ENCODE peak calls at places on chromosomes 12 and 14, in nine cellular contexts. One of them, this sample, is unnamed.

GRCh38 chr14:38931969-38932652 is 170.9 kb downstream of the SEC23A start:
- DNase-seq in colonic mucosa: no peak
- DNase-seq in activated CD4-positive, CD25-positive, alpha-beta regulatory T cell: no peak
- DNase-seq in CD4-positive, CD25-positive, alpha-beta regulatory T cell: no peak
- DNase-seq in cardiac fibroblast: no peak
- DNase-seq in progenitor cell of endocrine pancreas: no peak
- DNase-seq in EL: no peak
- DNase-seq in vagina: no peak
- DNase-seq in fibroblast of the aortic adventitia: no peak
- DNase-seq in this sample: no peak

GRCh38 chr12:68641138-68641537 is 30.4 kb downstream of the RAP1B start:
- DNase-seq in progenitor cell of endocrine pancreas: no peak
- DNase-seq in EL: no peak
- DNase-seq in activated CD4-positive, CD25-positive, alpha-beta regulatory T cell: no peak
- DNase-seq in fibroblast of the aortic adventitia: no peak
- DNase-seq in vagina: no peak
- DNase-seq in CD4-positive, CD25-positive, alpha-beta regulatory T cell: peak; percentile 75
- DNase-seq in cardiac fibroblast: no peak
- DNase-seq in colonic mucosa: no peak
- DNase-seq in this sample: no peak

GRCh38 chr14:55711171-55711811 is 131.3 kb downstream of the KTN1 start:
- DNase-seq in EL: peak; percentile 91
- DNase-seq in colonic mucosa: no peak
- DNase-seq in cardiac fibroblast: peak; percentile 78
- DNase-seq in activated CD4-positive, CD25-positive, alpha-beta regulatory T cell: no peak
- DNase-seq in CD4-positive, CD25-positive, alpha-beta regulatory T cell: no peak
- DNase-seq in fibroblast of the aortic adventitia: peak; percentile 71
- DNase-seq in vagina: no peak
- DNase-seq in progenitor cell of endocrine pancreas: no peak
- DNase-seq in this sample: no peak

GRCh38 chr14:29222671-29223268 is 456.2 kb downstream of the FOXG1 start:
- DNase-seq in cardiac fibroblast: peak; percentile 77
- DNase-seq in fibroblast of the aortic adventitia: peak; percentile 80
- DNase-seq in vagina: no peak
- DNase-seq in EL: peak; percentile 64
- DNase-seq in colonic mucosa: no peak
- DNase-seq in progenitor cell of endocrine pancreas: no peak
- DNase-seq in CD4-positive, CD25-positive, alpha-beta regulatory T cell: no peak
- DNase-seq in activated CD4-positive, CD25-positive, alpha-beta regulatory T cell: no peak
- DNase-seq in this sample: peak; percentile 45

GRCh38 chr12:49061157-49061650 is 610 bp upstream of the KMT2D start:
- DNase-seq in vagina: no peak
- DNase-seq in activated CD4-positive, CD25-positive, alpha-beta regulatory T cell: no peak
- DNase-seq in EL: peak; percentile 9
- DNase-seq in CD4-positive, CD25-positive, alpha-beta regulatory T cell: no peak
- DNase-seq in fibroblast of the aortic adventitia: no peak
- DNase-seq in progenitor cell of endocrine pancreas: no peak
- DNase-seq in colonic mucosa: no peak
- DNase-seq in cardiac fibroblast: no peak
- DNase-seq in this sample: no peak

GRCh38 chr12:21852251-21852650 is 77.7 kb upstream of the KCNJ8 start:
- DNase-seq in cardiac fibroblast: peak; percentile 89
- DNase-seq in CD4-positive, CD25-positive, alpha-beta regulatory T cell: no peak
- DNase-seq in progenitor cell of endocrine pancreas: no peak
- DNase-seq in activated CD4-positive, CD25-positive, alpha-beta regulatory T cell: no peak
- DNase-seq in EL: peak; percentile 84
- DNase-seq in fibroblast of the aortic adventitia: peak; percentile 67
- DNase-seq in colonic mucosa: no peak
- DNase-seq in vagina: no peak
- DNase-seq in this sample: peak; percentile 68

GRCh38 chr14:40494483-40494882 is 1062.2 kb upstream of the FBXO33 start:
- DNase-seq in cardiac fibroblast: no peak
- DNase-seq in fibroblast of the aortic adventitia: no peak
- DNase-seq in vagina: no peak
- DNase-seq in activated CD4-positive, CD25-positive, alpha-beta regulatory T cell: no peak
- DNase-seq in progenitor cell of endocrine pancreas: no peak
- DNase-seq in EL: no peak
- DNase-seq in CD4-positive, CD25-positive, alpha-beta regulatory T cell: no peak
- DNase-seq in colonic mucosa: no peak
- DNase-seq in this sample: no peak

GRCh38 chr14:65141523-65141922 is 39.2 kb upstream of the MAX start:
- DNase-seq in EL: no peak
- DNase-seq in colonic mucosa: no peak
- DNase-seq in vagina: no peak
- DNase-seq in progenitor cell of endocrine pancreas: no peak
- DNase-seq in fibroblast of the aortic adventitia: no peak
- DNase-seq in CD4-positive, CD25-positive, alpha-beta regulatory T cell: no peak
- DNase-seq in activated CD4-positive, CD25-positive, alpha-beta regulatory T cell: no peak
- DNase-seq in cardiac fibroblast: no peak
- DNase-seq in this sample: no peak

GRCh38 chr12:42741771-42742510 is 152.4 kb upstream of the PRICKLE1 start:
- DNase-seq in EL: peak; percentile 78
- DNase-seq in activated CD4-positive, CD25-positive, alpha-beta regulatory T cell: no peak
- DNase-seq in progenitor cell of endocrine pancreas: no peak
- DNase-seq in cardiac fibroblast: peak; percentile 80
- DNase-seq in CD4-positive, CD25-positive, alpha-beta regulatory T cell: no peak
- DNase-seq in vagina: no peak
- DNase-seq in colonic mucosa: no peak
- DNase-seq in fibroblast of the aortic adventitia: peak; percentile 55
- DNase-seq in this sample: peak; percentile 26

GRCh38 chr12:57739914-57740538 is 1.5 kb upstream of the AGAP2 start:
- DNase-seq in colonic mucosa: no peak
- DNase-seq in vagina: no peak
- DNase-seq in CD4-positive, CD25-positive, alpha-beta regulatory T cell: no peak
- DNase-seq in activated CD4-positive, CD25-positive, alpha-beta regulatory T cell: no peak
- DNase-seq in cardiac fibroblast: no peak
- DNase-seq in progenitor cell of endocrine pancreas: no peak
- DNase-seq in fibroblast of the aortic adventitia: no peak
- DNase-seq in EL: no peak
- DNase-seq in this sample: no peak

GRCh38 chr12:132132609-132133430 is 11.3 kb downstream of the DDX51 start:
- DNase-seq in colonic mucosa: no peak
- DNase-seq in vagina: no peak
- DNase-seq in progenitor cell of endocrine pancreas: no peak
- DNase-seq in fibroblast of the aortic adventitia: no peak
- DNase-seq in activated CD4-positive, CD25-positive, alpha-beta regulatory T cell: no peak
- DNase-seq in EL: no peak
- DNase-seq in CD4-positive, CD25-positive, alpha-beta regulatory T cell: no peak
- DNase-seq in cardiac fibroblast: no peak
- DNase-seq in this sample: no peak

This sample was measured in stromal cell of bone marrow.